ENCODE peak calls at places on chromosome 5, in nine cellular contexts. Z, D, T, M, G, J, K, Q and A are unnamed samples.

GRCh38 chr5:23274156-23274555 is 233.3 kb upstream of the PRDM9 start:
- DNase-seq in Z (no peak), D (no peak), T (no peak), M (no peak), G (no peak), J (no peak), K (no peak), Q (no peak), A (no peak)

GRCh38 chr5:138408023-138408422 is 30.8 kb upstream of the REEP2 start:
- DNase-seq in Z (peak), D (peak), T (no peak), M (no peak), G (no peak), J (no peak), K (peak), Q (peak), A (no peak)

GRCh38 chr5:72066658-72067057 is 40.6 kb upstream of the MAP1B start:
- DNase-seq in Z (no peak), D (no peak), T (no peak), M (no peak), G (no peak), J (peak), K (no peak), Q (no peak), A (no peak)

GRCh38 chr5:87034562-87034961 is 233.1 kb upstream of the RASA1 start:
- DNase-seq in Z (no peak), D (no peak), T (no peak), M (no peak), G (no peak), J (no peak), K (no peak), Q (no peak), A (no peak)

GRCh38 chr5:139930406-139930805 is 112.7 kb downstream of the NRG2 start:
- DNase-seq in Z (no peak), D (no peak), T (no peak), M (no peak), G (no peak), J (no peak), K (no peak), Q (no peak), A (no peak)

GRCh38 chr5:172280317-172280716 is 3.2 kb downstream of the UBTD2 start:
- DNase-seq in Z (no peak), D (no peak), T (no peak), M (no peak), G (no peak), J (no peak), K (no peak), Q (no peak), A (no peak)

GRCh38 chr5:126514159-126515141 is 80.6 kb downstream of the ALDH7A1 start:
- DNase-seq in Z (no peak), D (no peak), T (no peak), M (no peak), G (no peak), J (peak), K (no peak), Q (no peak), A (no peak)

GRCh38 chr5:104088876-104089778 is 526.5 kb upstream of the NUDT12 start:
- DNase-seq in Z (no peak), D (no peak), T (no peak), M (no peak), G (no peak), J (peak), K (no peak), Q (no peak), A (no peak)

GRCh38 chr5:109218767-109219166 is 191.0 kb downstream of the PJA2 start:
- DNase-seq in Z (no peak), D (no peak), T (no peak), M (no peak), G (no peak), J (no peak), K (no peak), Q (no peak), A (no peak)

GRCh38 chr5:179827684-179828083 is 7.0 kb downstream of the SQSTM1 start:
- DNase-seq in Z (no peak), D (no peak), T (peak), M (no peak), G (no peak), J (peak), K (no peak), Q (peak), A (no peak)

GRCh38 chr5:54018438-54018837 is 291.9 kb downstream of the ARL15 start:
- DNase-seq in Z (no peak), D (no peak), T (no peak), M (no peak), G (no peak), J (no peak), K (no peak), Q (no peak), A (no peak)

GRCh38 chr5:157520911-157521703 is 54.5 kb downstream of the ADAM19 start:
- DNase-seq in Z (no peak), D (no peak), T (no peak), M (no peak), G (no peak), J (peak), K (no peak), Q (no peak), A (no peak)

GRCh38 chr5:57262533-57262932 is 88.7 kb downstream of the GPBP1 start:
- DNase-seq in Z (no peak), D (no peak), T (no peak), M (no peak), G (no peak), J (no peak), K (no peak), Q (no peak), A (no peak)

GRCh38 chr5:77569409-77569808 is 69.1 kb downstream of the OTP start:
- DNase-seq in Z (no peak), D (no peak), T (no peak), M (no peak), G (no peak), J (no peak), K (no peak), Q (no peak), A (no peak)

GRCh38 chr5:9653811-9654210 is 23.7 kb upstream of the TAS2R1 start:
- DNase-seq in Z (no peak), D (no peak), T (peak), M (no peak), G (no peak), J (peak), K (peak), Q (no peak), A (no peak)

GRCh38 chr5:179371681-179372675 is 26.7 kb upstream of the ADAMTS2 start:
- DNase-seq in Z (no peak), D (no peak), T (no peak), M (no peak), G (no peak), J (peak), K (peak), Q (no peak), A (no peak)

GRCh38 chr5:73748510-73749410 is 122.8 kb downstream of the ARHGEF28 start:
- DNase-seq in Z (no peak), D (no peak), T (no peak), M (no peak), G (peak), J (no peak), K (no peak), Q (no peak), A (no peak)

GRCh38 chr5:119524461-119524860 is 72.2 kb downstream of the HSD17B4 start:
- DNase-seq in Z (no peak), D (no peak), T (no peak), M (no peak), G (no peak), J (no peak), K (no peak), Q (no peak), A (no peak)

GRCh38 chr5:136108131-136108739 is 24.4 kb upstream of the SMAD5 start:
- DNase-seq in Z (no peak), D (no peak), T (peak), M (no peak), G (no peak), J (no peak), K (no peak), Q (no peak), A (no peak)

GRCh38 chr5:169988947-169989346 is 8.7 kb upstream of the INSYN2B start:
- DNase-seq in Z (no peak), D (no peak), T (no peak), M (no peak), G (no peak), J (no peak), K (no peak), Q (no peak), A (no peak)

GRCh38 chr5:75678155-75678554 is 39.1 kb downstream of the POC5 start:
- DNase-seq in Z (no peak), D (no peak), T (no peak), M (no peak), G (no peak), J (no peak), K (no peak), Q (no peak), A (no peak)

GRCh38 chr5:77921369-77921768 is 145.2 kb upstream of the TBCA start:
- DNase-seq in Z (no peak), D (no peak), T (no peak), M (no peak), G (no peak), J (no peak), K (no peak), Q (no peak), A (no peak)

GRCh38 chr5:148011407-148012124 is 52.2 kb upstream of the SPINK5 start:
- DNase-seq in Z (no peak), D (no peak), T (peak), M (no peak), G (no peak), J (peak), K (no peak), Q (no peak), A (no peak)

GRCh38 chr5:171750316-171750788 is 35.3 kb upstream of the SMIM23 start:
- DNase-seq in Z (no peak), D (peak), T (no peak), M (no peak), G (no peak), J (peak), K (peak), Q (no peak), A (no peak)

GRCh38 chr5:126917918-126918623 is 112.3 kb downstream of the MARCHF3 start:
- DNase-seq in Z (no peak), D (peak), T (no peak), M (no peak), G (peak), J (peak), K (peak), Q (no peak), A (peak)

GRCh38 chr5:139646912-139647391 is 1.2 kb upstream of the CXXC5 start:
- DNase-seq in Z (no peak), D (no peak), T (no peak), M (no peak), G (no peak), J (no peak), K (peak), Q (no peak), A (no peak)

GRCh38 chr5:39178171-39178570 is 41.2 kb downstream of the FYB1 start:
- DNase-seq in Z (no peak), D (no peak), T (no peak), M (no peak), G (no peak), J (peak), K (no peak), Q (no peak), A (no peak)

GRCh38 chr5:82222597-82223574 is 55.3 kb downstream of the RPS23 start:
- DNase-seq in Z (no peak), D (no peak), T (no peak), M (no peak), G (no peak), J (peak), K (no peak), Q (no peak), A (no peak)

GRCh38 chr5:61702784-61703183 is 370.7 kb downstream of the ZSWIM6 start:
- DNase-seq in Z (no peak), D (no peak), T (no peak), M (no peak), G (no peak), J (peak), K (no peak), Q (no peak), A (no peak)

GRCh38 chr5:72956324-72957140 is 691 bp downstream of the FCHO2 start:
- DNase-seq in Z (peak), D (no peak), T (peak), M (peak), G (no peak), J (peak), K (peak), Q (peak), A (no peak)

GRCh38 chr5:32265902-32266301 is 46.8 kb downstream of the MTMR12 start:
- DNase-seq in Z (no peak), D (no peak), T (no peak), M (no peak), G (no peak), J (no peak), K (no peak), Q (no peak), A (no peak)

GRCh38 chr5:181189363-181189961 is 15.5 kb downstream of the TRIM7 start:
- DNase-seq in Z (peak), D (no peak), T (no peak), M (no peak), G (no peak), J (peak), K (no peak), Q (peak), A (no peak)

GRCh38 chr5:620586-621180 is 8.5 kb downstream of the CEP72 start:
- DNase-seq in Z (no peak), D (no peak), T (no peak), M (no peak), G (no peak), J (no peak), K (peak), Q (no peak), A (no peak)

GRCh38 chr5:40585537-40586267 is 94.0 kb upstream of the PTGER4 start:
- DNase-seq in Z (no peak), D (no peak), T (no peak), M (no peak), G (no peak), J (no peak), K (no peak), Q (no peak), A (no peak)

GRCh38 chr5:123422433-123423277 is 548 bp downstream of the CEP120 start:
- DNase-seq in Z (no peak), D (no peak), T (peak), M (no peak), G (peak), J (peak), K (peak), Q (no peak), A (no peak)

GRCh38 chr5:10690460-10690859 is 70.6 kb downstream of the DAP start:
- DNase-seq in Z (no peak), D (no peak), T (no peak), M (no peak), G (no peak), J (no peak), K (no peak), Q (no peak), A (no peak)

GRCh38 chr5:96807099-96807654 is 568 bp downstream of the ERAP1 start:
- DNase-seq in Z (no peak), D (no peak), T (peak), M (peak), G (peak), J (peak), K (peak), Q (no peak), A (no peak)

GRCh38 chr5:179342577-179342976 is 2.7 kb downstream of the ADAMTS2 start:
- DNase-seq in Z (no peak), D (no peak), T (no peak), M (no peak), G (no peak), J (no peak), K (no peak), Q (no peak), A (no peak)

GRCh38 chr5:34721359-34721758 is 65.2 kb downstream of the RAI14 start:
- DNase-seq in Z (no peak), D (no peak), T (no peak), M (no peak), G (no peak), J (no peak), K (no peak), Q (no peak), A (no peak)